ENCODE peak calls at places on chromosomes 2 and 18, in four cellular contexts. One of them, this sample, is unnamed.

GRCh38 chr2:109612991-109613921 is 510 bp downstream of the SEPTIN10 start:
- DNase-seq in RWPE2: no peak
- DNase-seq in left ventricle myocardium inferior: peak; percentile 74
- DNase-seq in esophagus squamous epithelium: no peak
- DNase-seq in this sample: peak; percentile 13

GRCh38 chr2:158543957-158544356 is 87.2 kb downstream of the PKP4 start:
- DNase-seq in left ventricle myocardium inferior: no peak
- DNase-seq in RWPE2: no peak
- DNase-seq in esophagus squamous epithelium: no peak
- DNase-seq in this sample: no peak

GRCh38 chr2:185144159-185144919 is 546.0 kb downstream of the ZNF804A start:
- DNase-seq in RWPE2: no peak
- DNase-seq in esophagus squamous epithelium: no peak
- DNase-seq in left ventricle myocardium inferior: no peak
- DNase-seq in this sample: no peak

GRCh38 chr2:199833525-199833924 is 17.5 kb downstream of the FTCDNL1 start:
- DNase-seq in RWPE2: no peak
- DNase-seq in esophagus squamous epithelium: no peak
- DNase-seq in left ventricle myocardium inferior: no peak
- DNase-seq in this sample: no peak

GRCh38 chr2:40488927-40489677 is 37.2 kb upstream of the SLC8A1 start:
- DNase-seq in esophagus squamous epithelium: no peak
- DNase-seq in RWPE2: no peak
- DNase-seq in left ventricle myocardium inferior: no peak
- DNase-seq in this sample: peak; percentile 0

GRCh38 chr18:63063171-63063570 is 256.4 kb downstream of the BCL2 start:
- DNase-seq in RWPE2: no peak
- DNase-seq in left ventricle myocardium inferior: no peak
- DNase-seq in esophagus squamous epithelium: no peak
- DNase-seq in this sample: no peak

GRCh38 chr2:237686659-237687136 is 59.3 kb downstream of the LRRFIP1 start:
- DNase-seq in left ventricle myocardium inferior: peak; percentile 30
- DNase-seq in esophagus squamous epithelium: no peak
- DNase-seq in RWPE2: no peak
- DNase-seq in this sample: no peak

GRCh38 chr2:178074123-178075005 is 1.8 kb upstream of the PDE11A start:
- DNase-seq in esophagus squamous epithelium: no peak
- DNase-seq in RWPE2: no peak
- DNase-seq in left ventricle myocardium inferior: no peak
- DNase-seq in this sample: no peak

GRCh38 chr18:62498616-62499262 is 24.1 kb upstream of the ZCCHC2 start:
- DNase-seq in RWPE2: no peak
- DNase-seq in esophagus squamous epithelium: no peak
- DNase-seq in left ventricle myocardium inferior: no peak
- DNase-seq in this sample: no peak

GRCh38 chr2:180366481-180366880 is 359.4 kb upstream of the CWC22 start:
- DNase-seq in esophagus squamous epithelium: no peak
- DNase-seq in RWPE2: no peak
- DNase-seq in left ventricle myocardium inferior: no peak
- DNase-seq in this sample: no peak

GRCh38 chr2:7515327-7515726 is 598.1 kb downstream of the RNF144A start:
- DNase-seq in esophagus squamous epithelium: no peak
- DNase-seq in left ventricle myocardium inferior: no peak
- DNase-seq in RWPE2: no peak
- DNase-seq in this sample: no peak

GRCh38 chr18:21335927-21336488 is 94.0 kb downstream of the GREB1L start:
- DNase-seq in esophagus squamous epithelium: no peak
- DNase-seq in RWPE2: no peak
- DNase-seq in left ventricle myocardium inferior: no peak
- DNase-seq in this sample: no peak

DNA sequence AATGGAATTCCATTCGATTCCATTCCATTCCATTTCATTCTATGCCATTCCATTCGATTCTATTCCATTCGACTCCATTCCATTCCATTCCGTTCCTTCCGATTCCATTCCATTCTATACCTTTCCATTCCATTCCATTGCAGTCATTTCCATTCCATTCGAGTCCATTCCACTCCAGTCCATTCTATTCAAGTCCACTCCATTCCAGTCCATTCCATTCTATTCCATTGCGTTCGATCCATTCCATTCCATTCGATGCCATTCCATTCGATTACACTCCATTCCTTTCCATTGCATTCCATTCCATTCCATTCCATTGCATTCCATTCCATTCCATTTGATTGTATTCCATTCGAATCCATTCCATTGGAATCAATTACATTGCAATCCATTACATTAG is 1119.8 kb downstream of the RPIA start:
- DNase-seq in left ventricle myocardium inferior: no peak
- DNase-seq in RWPE2: no peak
- DNase-seq in esophagus squamous epithelium: no peak
- DNase-seq in this sample: no peak
- H3K9me3 ChIP-seq in left ventricle myocardium inferior: peaks cover 24% of the 10 kb centered on the region
- H3K9me3 ChIP-seq in RWPE2: peaks cover 31% of the 10 kb centered on the region
- H3K9me3 ChIP-seq in esophagus squamous epithelium: no peaks in the 10 kb centered on the region
- H3K9me3 ChIP-seq in this sample: peaks cover 68% of the 10 kb centered on the region

GRCh38 chr2:120890566-120891360 is 155.1 kb downstream of the GLI2 start:
- DNase-seq in left ventricle myocardium inferior: peak; percentile 2
- DNase-seq in esophagus squamous epithelium: no peak
- DNase-seq in RWPE2: no peak
- DNase-seq in this sample: no peak
- H3K4me1 ChIP-seq in left ventricle myocardium inferior: peaks cover 18% of the 10 kb centered on the region
- H3K4me1 ChIP-seq in esophagus squamous epithelium: no peaks in the 10 kb centered on the region
- H3K4me1 ChIP-seq in RWPE2: no peaks in the 10 kb centered on the region
- H3K4me1 ChIP-seq in this sample: no peaks in the 10 kb centered on the region

DNA sequence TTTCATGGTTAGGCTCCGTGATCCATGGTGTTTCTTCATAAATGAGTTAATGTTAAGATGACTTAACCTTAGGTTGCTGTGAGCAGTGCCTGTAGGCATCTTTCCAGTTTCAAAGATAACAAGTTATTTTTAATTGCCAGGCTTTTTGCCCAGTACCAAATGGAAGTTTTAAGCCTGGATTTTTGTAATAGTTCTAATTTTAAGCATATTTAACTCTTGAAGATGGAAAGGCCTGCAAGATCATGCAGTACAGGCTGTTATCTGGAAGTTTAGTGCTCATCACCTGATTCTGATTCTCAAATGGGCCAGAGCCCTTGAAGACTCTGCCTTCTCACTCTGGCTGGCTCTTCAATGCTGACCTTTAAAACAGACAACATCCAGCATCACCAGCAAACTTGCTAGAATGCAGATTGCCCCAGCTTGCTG is 141.3 kb downstream of the NCK2 start:
- DNase-seq in left ventricle myocardium inferior: no peak
- DNase-seq in RWPE2: no peak
- DNase-seq in esophagus squamous epithelium: no peak
- DNase-seq in this sample: no peak
- H3K9me3 ChIP-seq in left ventricle myocardium inferior: peaks cover 9% of the 10 kb centered on the region
- H3K9me3 ChIP-seq in RWPE2: no peaks in the 10 kb centered on the region
- H3K9me3 ChIP-seq in esophagus squamous epithelium: no peaks in the 10 kb centered on the region
- H3K9me3 ChIP-seq in this sample: no peaks in the 10 kb centered on the region

GRCh38 chr2:160388464-160389263 is 104.9 kb downstream of the RBMS1 start:
- DNase-seq in esophagus squamous epithelium: no peak
- DNase-seq in left ventricle myocardium inferior: no peak
- DNase-seq in RWPE2: no peak
- DNase-seq in this sample: peak; percentile 46

GRCh38 chr2:160394153-160394552 is 99.5 kb downstream of the RBMS1 start:
- DNase-seq in left ventricle myocardium inferior: no peak
- DNase-seq in RWPE2: no peak
- DNase-seq in esophagus squamous epithelium: no peak
- DNase-seq in this sample: peak; percentile 53

GRCh38 chr2:160389875-160390274 is 103.7 kb downstream of the RBMS1 start:
- DNase-seq in RWPE2: no peak
- DNase-seq in left ventricle myocardium inferior: no peak
- DNase-seq in esophagus squamous epithelium: no peak
- DNase-seq in this sample: no peak

GRCh38 chr2:160390544-160391258 is 102.9 kb downstream of the RBMS1 start:
- DNase-seq in RWPE2: no peak
- DNase-seq in left ventricle myocardium inferior: no peak
- DNase-seq in esophagus squamous epithelium: no peak
- DNase-seq in this sample: no peak

GRCh38 chr2:160392201-160392600 is 101.4 kb downstream of the RBMS1 start:
- DNase-seq in esophagus squamous epithelium: no peak
- DNase-seq in left ventricle myocardium inferior: no peak
- DNase-seq in RWPE2: no peak
- DNase-seq in this sample: no peak
- H3K4me1 ChIP-seq in esophagus squamous epithelium: peaks cover 23% of the 10 kb centered on the region
- H3K4me1 ChIP-seq in left ventricle myocardium inferior: peaks cover 94% of the 10 kb centered on the region
- H3K4me1 ChIP-seq in RWPE2: peaks cover 85% of the 10 kb centered on the region
- H3K4me1 ChIP-seq in this sample: peaks cover 71% of the 10 kb centered on the region

DNA sequence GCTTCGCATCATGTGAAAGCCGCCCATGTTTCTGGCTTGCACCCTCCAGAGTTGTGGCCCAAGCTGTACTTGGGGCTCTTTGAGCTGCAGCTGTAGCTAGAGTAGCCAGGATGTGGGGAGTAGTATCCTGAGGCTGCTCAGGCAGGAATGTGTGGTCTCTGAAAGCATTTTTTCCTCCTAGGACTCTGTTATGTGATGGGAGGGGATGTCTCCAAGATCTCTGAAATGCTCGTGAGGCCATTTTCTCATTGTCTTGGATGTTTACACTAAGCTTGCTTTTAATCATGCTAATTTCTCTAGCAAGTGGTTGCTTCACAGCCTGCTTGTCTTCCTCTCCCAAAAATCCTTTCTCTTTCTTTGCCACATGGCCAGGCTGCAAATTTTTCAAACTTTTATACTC is 687.6 kb downstream of the DCDC2C start:
- DNase-seq in RWPE2: no peak
- DNase-seq in left ventricle myocardium inferior: no peak
- DNase-seq in esophagus squamous epithelium: no peak
- DNase-seq in this sample: no peak
- H3K9me3 ChIP-seq in RWPE2: no peaks in the 10 kb centered on the region
- H3K9me3 ChIP-seq in left ventricle myocardium inferior: peaks cover 65% of the 10 kb centered on the region
- H3K9me3 ChIP-seq in esophagus squamous epithelium: no peaks in the 10 kb centered on the region
- H3K9me3 ChIP-seq in this sample: no peaks in the 10 kb centered on the region

DNA sequence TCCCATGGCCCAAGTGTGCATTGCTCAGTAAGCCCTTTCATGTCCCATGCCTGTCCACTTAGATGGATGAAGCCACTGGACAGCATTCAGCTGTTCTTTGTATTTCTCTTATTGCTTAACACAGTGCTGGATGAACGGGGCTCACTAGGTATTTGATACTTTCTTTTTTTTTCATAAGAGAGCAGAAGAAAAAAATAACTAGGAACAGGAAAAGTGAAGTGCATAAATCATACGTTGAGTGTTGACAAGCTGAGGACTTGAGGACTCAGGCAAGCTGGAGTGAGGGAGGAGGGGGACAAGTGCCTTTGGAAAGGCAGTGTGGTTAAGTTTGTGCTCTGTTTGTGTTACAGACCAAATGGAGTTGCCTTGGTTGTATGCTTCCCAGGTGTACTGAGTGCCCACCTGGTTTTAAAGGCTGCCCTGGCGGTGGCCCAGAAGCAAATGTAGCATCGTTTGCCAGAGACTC is 240.8 kb downstream of the PRKCE start:
- DNase-seq in esophagus squamous epithelium: no peak
- DNase-seq in left ventricle myocardium inferior: no peak
- DNase-seq in RWPE2: no peak
- DNase-seq in this sample: no peak
- H3K4me1 ChIP-seq in esophagus squamous epithelium: peaks cover 26% of the 10 kb centered on the region
- H3K4me1 ChIP-seq in left ventricle myocardium inferior: peaks cover 48% of the 10 kb centered on the region
- H3K4me1 ChIP-seq in RWPE2: no peaks in the 10 kb centered on the region
- H3K4me1 ChIP-seq in this sample: no peaks in the 10 kb centered on the region

DNA sequence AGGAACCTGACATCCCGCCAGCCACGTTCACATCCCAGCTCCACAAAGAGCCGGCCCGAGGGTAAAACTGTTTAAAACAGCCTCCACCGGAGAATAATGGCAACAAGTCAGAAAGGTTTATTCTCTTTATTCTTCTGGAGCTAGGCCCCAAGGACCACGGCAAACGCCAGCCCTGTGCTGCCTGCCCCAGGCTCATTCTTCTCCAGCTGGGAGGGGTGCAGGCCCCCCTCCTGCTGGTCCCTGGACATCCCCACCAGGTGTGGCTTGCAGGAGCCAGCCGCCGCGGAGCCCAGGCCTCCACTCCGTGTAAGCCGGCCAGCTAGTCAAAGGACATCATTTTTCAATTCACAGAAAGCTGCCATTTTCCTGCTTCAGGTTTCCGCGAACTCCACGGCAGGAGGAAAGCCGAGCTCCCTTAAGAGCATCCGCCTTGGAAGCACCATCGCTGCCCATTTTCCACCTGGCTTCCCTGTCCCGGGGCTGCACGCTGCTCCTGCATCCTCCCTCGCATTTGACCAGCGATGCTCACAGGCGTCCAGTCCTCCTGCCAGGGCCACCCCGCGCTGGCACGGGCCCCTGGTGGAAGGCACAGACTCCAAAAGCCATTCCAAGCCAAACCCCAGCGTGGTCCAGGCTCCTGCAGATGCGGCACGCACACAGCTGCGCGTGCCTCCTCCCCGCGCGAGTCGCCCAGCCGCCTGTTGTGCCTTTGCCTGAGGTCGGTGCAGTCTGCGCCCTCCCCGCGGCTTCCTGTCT is 65.6 kb upstream of the SALL3 start:
- DNase-seq in left ventricle myocardium inferior: no peak
- DNase-seq in RWPE2: no peak
- DNase-seq in esophagus squamous epithelium: no peak
- DNase-seq in this sample: no peak
- H3K9me3 ChIP-seq in left ventricle myocardium inferior: no peaks in the 10 kb centered on the region
- H3K9me3 ChIP-seq in RWPE2: no peaks in the 10 kb centered on the region
- H3K9me3 ChIP-seq in esophagus squamous epithelium: no peaks in the 10 kb centered on the region
- H3K9me3 ChIP-seq in this sample: no peaks in the 10 kb centered on the region

GRCh38 chr2:85253890-85254289 is 73.9 kb downstream of the TGOLN2 start:
- DNase-seq in left ventricle myocardium inferior: no peak
- DNase-seq in esophagus squamous epithelium: no peak
- DNase-seq in RWPE2: no peak
- DNase-seq in this sample: no peak

GRCh38 chr2:85255813-85256581 is 71.8 kb downstream of the TGOLN2 start:
- DNase-seq in RWPE2: peak; percentile 89
- DNase-seq in left ventricle myocardium inferior: no peak
- DNase-seq in esophagus squamous epithelium: no peak
- DNase-seq in this sample: no peak

GRCh38 chr2:85254540-85255261 is 73.1 kb downstream of the TGOLN2 start:
- DNase-seq in RWPE2: no peak
- DNase-seq in left ventricle myocardium inferior: no peak
- DNase-seq in esophagus squamous epithelium: no peak
- DNase-seq in this sample: no peak

GRCh38 chr2:85257359-85258193 is 70.2 kb downstream of the TGOLN2 start:
- DNase-seq in esophagus squamous epithelium: no peak
- DNase-seq in left ventricle myocardium inferior: no peak
- DNase-seq in RWPE2: no peak
- DNase-seq in this sample: no peak

GRCh38 chr2:85255456-85255812 is 72.4 kb downstream of the TGOLN2 start:
- DNase-seq in RWPE2: no peak
- DNase-seq in esophagus squamous epithelium: no peak
- DNase-seq in left ventricle myocardium inferior: no peak
- DNase-seq in this sample: no peak
- H3K4me1 ChIP-seq in RWPE2: peaks cover 52% of the 10 kb centered on the region
- H3K4me1 ChIP-seq in esophagus squamous epithelium: peaks cover 12% of the 10 kb centered on the region
- H3K4me1 ChIP-seq in left ventricle myocardium inferior: peaks cover 77% of the 10 kb centered on the region
- H3K4me1 ChIP-seq in this sample: no peaks in the 10 kb centered on the region

GRCh38 chr2:89797320-89798038 is 1106.0 kb downstream of the RPIA start:
- DNase-seq in esophagus squamous epithelium: no peak
- DNase-seq in RWPE2: no peak
- DNase-seq in left ventricle myocardium inferior: no peak
- DNase-seq in this sample: no peak
- H3K9me3 ChIP-seq in esophagus squamous epithelium: no peaks in the 10 kb centered on the region
- H3K9me3 ChIP-seq in RWPE2: peaks cover 54% of the 10 kb centered on the region
- H3K9me3 ChIP-seq in left ventricle myocardium inferior: peaks cover 100% of the 10 kb centered on the region
- H3K9me3 ChIP-seq in this sample: no peaks in the 10 kb centered on the region

This sample was measured in naive thymus-derived CD4-positive, alpha-beta T cell.